ENCODE peak calls at places on chromosomes 5 and 9, in seven cellular contexts. One of them, this sample, is unnamed.

GRCh38 chr9:73151653-73152382 is at the start of gene ANXA1:
- DNase-seq in tibial artery: no peak
- DNase-seq in uterus: no peak
- DNase-seq in stomach: no peak
- DNase-seq in OCI-LY7: no peak
- DNase-seq in pancreas: no peak
- DNase-seq in endothelial cell of umbilical vein: peak
- DNase-seq in this sample: peak

GRCh38 chr5:127440831-127441230 is 76.6 kb upstream of the PRRC1 start:
- DNase-seq in tibial artery: no peak
- DNase-seq in uterus: no peak
- DNase-seq in stomach: no peak
- DNase-seq in OCI-LY7: no peak
- DNase-seq in pancreas: no peak
- DNase-seq in endothelial cell of umbilical vein: no peak
- DNase-seq in this sample: no peak

GRCh38 chr5:17317499-17317898 is 100.1 kb downstream of the BASP1 start:
- DNase-seq in tibial artery: no peak
- DNase-seq in uterus: no peak
- DNase-seq in stomach: no peak
- DNase-seq in OCI-LY7: peak
- DNase-seq in pancreas: no peak
- DNase-seq in endothelial cell of umbilical vein: no peak
- DNase-seq in this sample: no peak

GRCh38 chr9:72271617-72272478 is 93.2 kb downstream of the ZFAND5 start:
- DNase-seq in tibial artery: peak
- DNase-seq in uterus: peak
- DNase-seq in stomach: peak
- DNase-seq in OCI-LY7: peak
- DNase-seq in pancreas: no peak
- DNase-seq in endothelial cell of umbilical vein: peak
- DNase-seq in this sample: peak

GRCh38 chr9:79015951-79016350 is 555.8 kb upstream of the TLE4 start:
- DNase-seq in tibial artery: no peak
- DNase-seq in uterus: no peak
- DNase-seq in stomach: no peak
- DNase-seq in OCI-LY7: no peak
- DNase-seq in pancreas: no peak
- DNase-seq in endothelial cell of umbilical vein: no peak
- DNase-seq in this sample: no peak

GRCh38 chr5:143166661-143167420 is 236.6 kb downstream of the NR3C1 start:
- DNase-seq in tibial artery: no peak
- DNase-seq in uterus: no peak
- DNase-seq in stomach: no peak
- DNase-seq in OCI-LY7: no peak
- DNase-seq in pancreas: no peak
- DNase-seq in endothelial cell of umbilical vein: no peak
- DNase-seq in this sample: peak

GRCh38 chr5:172442592-172442991 is 11.7 kb downstream of the SH3PXD2B start:
- DNase-seq in tibial artery: no peak
- DNase-seq in uterus: no peak
- DNase-seq in stomach: no peak
- DNase-seq in OCI-LY7: no peak
- DNase-seq in pancreas: no peak
- DNase-seq in endothelial cell of umbilical vein: no peak
- DNase-seq in this sample: no peak

GRCh38 chr5:157247267-157247666 is 18.7 kb upstream of the CYFIP2 start:
- DNase-seq in tibial artery: no peak
- DNase-seq in uterus: no peak
- DNase-seq in stomach: no peak
- DNase-seq in OCI-LY7: no peak
- DNase-seq in pancreas: no peak
- DNase-seq in endothelial cell of umbilical vein: no peak
- DNase-seq in this sample: no peak

GRCh38 chr5:164137095-164137494 is 631.7 kb downstream of the MAT2B start:
- DNase-seq in tibial artery: no peak
- DNase-seq in uterus: no peak
- DNase-seq in stomach: no peak
- DNase-seq in OCI-LY7: no peak
- DNase-seq in pancreas: no peak
- DNase-seq in endothelial cell of umbilical vein: no peak
- DNase-seq in this sample: no peak

GRCh38 chr9:110180713-110181434 is 27.1 kb downstream of the C9orf152 start:
- DNase-seq in tibial artery: peak
- DNase-seq in uterus: peak
- DNase-seq in stomach: no peak
- DNase-seq in OCI-LY7: peak
- DNase-seq in pancreas: no peak
- DNase-seq in endothelial cell of umbilical vein: peak
- DNase-seq in this sample: peak

GRCh38 chr9:33620738-33621439 is 96.8 kb downstream of the ANKRD18B start:
- DNase-seq in tibial artery: no peak
- DNase-seq in uterus: no peak
- DNase-seq in stomach: no peak
- DNase-seq in OCI-LY7: no peak
- DNase-seq in pancreas: no peak
- DNase-seq in endothelial cell of umbilical vein: no peak
- DNase-seq in this sample: no peak

GRCh38 chr5:115986358-115986757 is 24.1 kb downstream of the LVRN start:
- DNase-seq in tibial artery: no peak
- DNase-seq in uterus: no peak
- DNase-seq in stomach: no peak
- DNase-seq in OCI-LY7: no peak
- DNase-seq in pancreas: no peak
- DNase-seq in endothelial cell of umbilical vein: peak
- DNase-seq in this sample: no peak

GRCh38 chr5:73464016-73464745 is 15.6 kb upstream of the FOXD1 start:
- DNase-seq in tibial artery: no peak
- DNase-seq in uterus: no peak
- DNase-seq in stomach: no peak
- DNase-seq in OCI-LY7: no peak
- DNase-seq in pancreas: no peak
- DNase-seq in endothelial cell of umbilical vein: peak
- DNase-seq in this sample: no peak

GRCh38 chr9:124357591-124358361 is 57.5 kb downstream of the PSMB7 start:
- DNase-seq in tibial artery: no peak
- DNase-seq in uterus: no peak
- DNase-seq in stomach: peak
- DNase-seq in OCI-LY7: peak
- DNase-seq in pancreas: no peak
- DNase-seq in endothelial cell of umbilical vein: no peak
- DNase-seq in this sample: no peak
- TF ChIP-seq CTCF in tibial artery: no peak
- TF ChIP-seq CTCF in uterus: no peak
- TF ChIP-seq CTCF in stomach: no peak
- TF ChIP-seq CTCF in OCI-LY7: peak
- TF ChIP-seq CTCF in pancreas: no peak
- TF ChIP-seq CTCF in endothelial cell of umbilical vein: no peak
- TF ChIP-seq CTCF in this sample: no peak

GRCh38 chr5:1316588-1316902 is 21.7 kb upstream of the TERT start:
- DNase-seq in tibial artery: no peak
- DNase-seq in uterus: no peak
- DNase-seq in stomach: no peak
- DNase-seq in OCI-LY7: no peak
- DNase-seq in pancreas: peak
- DNase-seq in endothelial cell of umbilical vein: no peak
- DNase-seq in this sample: no peak
- H3K27ac ChIP-seq in tibial artery: no peak
- H3K27ac ChIP-seq in uterus: no peak
- H3K27ac ChIP-seq in stomach: peak
- H3K27ac ChIP-seq in OCI-LY7: peak
- H3K27ac ChIP-seq in pancreas: peak
- H3K27ac ChIP-seq in endothelial cell of umbilical vein: no peak
- H3K27ac ChIP-seq in this sample: peak

GRCh38 chr9:134531251-134531970 is 110.2 kb upstream of the COL5A1 start:
- DNase-seq in tibial artery: no peak
- DNase-seq in uterus: no peak
- DNase-seq in stomach: peak
- DNase-seq in OCI-LY7: no peak
- DNase-seq in pancreas: no peak
- DNase-seq in endothelial cell of umbilical vein: no peak
- DNase-seq in this sample: no peak
- TF ChIP-seq CTCF in tibial artery: no peak
- TF ChIP-seq CTCF in uterus: no peak
- TF ChIP-seq CTCF in stomach: no peak
- TF ChIP-seq CTCF in OCI-LY7: no peak
- TF ChIP-seq CTCF in pancreas: no peak
- TF ChIP-seq CTCF in endothelial cell of umbilical vein: no peak
- TF ChIP-seq CTCF in this sample: no peak

DNA sequence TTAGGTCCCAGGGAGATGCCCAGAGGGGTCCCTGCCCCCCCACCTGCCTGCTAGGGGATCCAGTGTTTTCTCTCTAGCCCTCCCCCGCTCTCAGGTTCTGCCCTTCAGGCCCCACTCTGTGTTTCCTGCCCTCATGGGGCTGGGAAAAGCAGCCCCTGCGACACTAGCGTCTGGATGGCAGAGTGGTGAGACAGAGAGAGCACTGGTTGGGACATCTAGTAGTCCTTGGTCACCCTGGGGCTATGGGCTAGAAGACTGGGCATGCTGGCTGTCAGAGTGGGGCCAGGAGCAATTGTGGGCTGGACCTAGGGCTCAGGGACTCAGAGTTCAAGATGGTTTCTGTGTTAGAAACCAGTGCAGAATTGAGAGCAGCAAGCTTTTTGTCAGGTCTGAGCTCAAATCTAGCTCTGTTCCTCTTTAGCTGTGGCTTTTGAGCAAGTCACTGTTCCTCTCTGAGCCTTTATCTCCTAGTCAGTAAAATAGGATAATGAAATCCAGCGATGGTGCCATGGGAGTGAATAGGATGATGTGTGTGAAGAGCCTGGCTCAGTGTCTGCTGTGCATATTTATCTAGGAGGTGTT is 39.0 kb downstream of the RGS3 start:
- DNase-seq in tibial artery: no peak
- DNase-seq in uterus: no peak
- DNase-seq in stomach: no peak
- DNase-seq in OCI-LY7: no peak
- DNase-seq in pancreas: no peak
- DNase-seq in endothelial cell of umbilical vein: peak
- DNase-seq in this sample: no peak
- H3K27ac ChIP-seq in tibial artery: peak
- H3K27ac ChIP-seq in uterus: peak
- H3K27ac ChIP-seq in stomach: peak
- H3K27ac ChIP-seq in OCI-LY7: no peak
- H3K27ac ChIP-seq in pancreas: no peak
- H3K27ac ChIP-seq in endothelial cell of umbilical vein: peak
- H3K27ac ChIP-seq in this sample: no peak

GRCh38 chr5:54329731-54330709 is 19.6 kb upstream of the ARL15 start:
- DNase-seq in tibial artery: no peak
- DNase-seq in uterus: no peak
- DNase-seq in stomach: peak
- DNase-seq in OCI-LY7: no peak
- DNase-seq in pancreas: no peak
- DNase-seq in endothelial cell of umbilical vein: no peak
- DNase-seq in this sample: peak
- TF ChIP-seq CTCF in tibial artery: no peak
- TF ChIP-seq CTCF in uterus: no peak
- TF ChIP-seq CTCF in stomach: peak
- TF ChIP-seq CTCF in OCI-LY7: no peak
- TF ChIP-seq CTCF in pancreas: no peak
- TF ChIP-seq CTCF in endothelial cell of umbilical vein: no peak
- TF ChIP-seq CTCF in this sample: no peak

DNA sequence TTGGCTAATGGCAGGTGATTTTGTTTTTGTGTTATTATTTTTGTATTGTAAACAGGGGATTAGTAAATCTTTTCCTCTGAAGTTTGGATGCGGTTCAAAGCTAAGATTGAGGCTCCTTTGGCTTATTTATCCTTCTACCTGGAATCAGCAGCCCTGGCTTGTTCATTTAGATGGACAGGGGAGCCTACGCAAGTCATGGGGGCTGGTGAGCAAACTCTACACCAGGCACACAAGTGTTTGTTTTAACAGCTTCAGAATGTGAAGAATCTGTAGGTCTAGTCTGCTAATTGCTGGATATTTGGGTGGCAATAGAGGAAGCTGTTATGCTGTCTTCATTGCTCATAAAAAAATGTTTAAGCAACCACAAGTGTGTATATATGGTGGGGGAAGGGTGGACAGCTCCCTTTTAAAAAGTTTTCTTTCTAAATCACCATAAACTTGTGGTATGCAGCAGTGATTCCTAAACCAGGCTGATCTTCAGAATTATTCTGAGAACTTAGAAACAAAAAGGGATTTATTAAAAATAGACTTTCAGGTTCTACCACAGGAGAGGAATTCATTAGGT is 20.7 kb downstream of the ZNF462 start:
- DNase-seq in tibial artery: no peak
- DNase-seq in uterus: no peak
- DNase-seq in stomach: no peak
- DNase-seq in OCI-LY7: no peak
- DNase-seq in pancreas: no peak
- DNase-seq in endothelial cell of umbilical vein: no peak
- DNase-seq in this sample: no peak
- H3K27ac ChIP-seq in tibial artery: no peak
- H3K27ac ChIP-seq in uterus: no peak
- H3K27ac ChIP-seq in stomach: no peak
- H3K27ac ChIP-seq in OCI-LY7: no peak
- H3K27ac ChIP-seq in pancreas: no peak
- H3K27ac ChIP-seq in endothelial cell of umbilical vein: no peak
- H3K27ac ChIP-seq in this sample: no peak

DNA sequence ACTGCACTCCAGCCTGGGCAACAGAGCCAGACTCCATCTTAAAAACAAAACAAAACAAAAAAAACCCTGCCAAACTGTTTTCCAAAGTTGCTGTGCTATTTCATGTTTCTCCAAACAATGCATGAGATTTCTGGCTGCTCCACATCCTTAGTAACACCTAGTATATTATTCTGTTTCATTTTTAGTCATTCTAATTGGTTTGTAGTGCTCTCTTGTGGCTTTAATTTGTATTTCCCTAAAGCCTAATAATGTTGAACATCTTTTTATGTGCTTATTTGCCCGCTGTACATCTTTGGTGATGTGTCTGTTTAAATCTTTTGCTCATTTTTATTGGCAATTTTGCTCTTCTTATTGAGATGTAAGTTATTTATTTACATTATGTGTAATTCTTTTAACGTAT is 18.4 kb upstream of the TTC1 start:
- DNase-seq in tibial artery: no peak
- DNase-seq in uterus: no peak
- DNase-seq in stomach: no peak
- DNase-seq in OCI-LY7: no peak
- DNase-seq in pancreas: no peak
- DNase-seq in endothelial cell of umbilical vein: no peak
- DNase-seq in this sample: no peak
- TF ChIP-seq CTCF in tibial artery: no peak
- TF ChIP-seq CTCF in uterus: no peak
- TF ChIP-seq CTCF in stomach: no peak
- TF ChIP-seq CTCF in OCI-LY7: no peak
- TF ChIP-seq CTCF in pancreas: no peak
- TF ChIP-seq CTCF in endothelial cell of umbilical vein: no peak
- TF ChIP-seq CTCF in this sample: no peak

GRCh38 chr9:78010419-78010818 is 21.2 kb downstream of the GNAQ start:
- DNase-seq in tibial artery: no peak
- DNase-seq in uterus: no peak
- DNase-seq in stomach: no peak
- DNase-seq in OCI-LY7: no peak
- DNase-seq in pancreas: no peak
- DNase-seq in endothelial cell of umbilical vein: peak
- DNase-seq in this sample: no peak
- H3K27ac ChIP-seq in tibial artery: no peak
- H3K27ac ChIP-seq in uterus: no peak
- H3K27ac ChIP-seq in stomach: peak
- H3K27ac ChIP-seq in OCI-LY7: no peak
- H3K27ac ChIP-seq in pancreas: no peak
- H3K27ac ChIP-seq in endothelial cell of umbilical vein: no peak
- H3K27ac ChIP-seq in this sample: peak